ENCODE peak calls at places on chromosomes 3 and 15, in nine cellular contexts. One of them, this sample, is unnamed.

GRCh38 chr3:124791142-124791541 is 60.9 kb downstream of the UMPS start:
- DNase-seq in substantia nigra: no peak
- DNase-seq in HTR-8/SVneo: no peak
- DNase-seq in T-helper 1 cell: no peak
- DNase-seq in caudate nucleus: no peak
- DNase-seq in IMR-90: peak
- DNase-seq in NCI-H1092: no peak
- DNase-seq in non-pigmented ciliary epithelial cell: no peak
- DNase-seq in amniotic stem cell: no peak
- DNase-seq in this sample: no peak

GRCh38 chr3:27666708-27667107 is 55.4 kb downstream of the EOMES start:
- DNase-seq in IMR-90: peak
- DNase-seq in NCI-H1092: no peak
- DNase-seq in T-helper 1 cell: no peak
- DNase-seq in non-pigmented ciliary epithelial cell: no peak
- DNase-seq in substantia nigra: peak
- DNase-seq in amniotic stem cell: peak
- DNase-seq in HTR-8/SVneo: no peak
- DNase-seq in caudate nucleus: peak
- DNase-seq in this sample: no peak

GRCh38 chr3:125165189-125165947 is 47.2 kb downstream of the SLC12A8 start:
- DNase-seq in HTR-8/SVneo: peak
- DNase-seq in T-helper 1 cell: no peak
- DNase-seq in NCI-H1092: no peak
- DNase-seq in IMR-90: peak
- DNase-seq in amniotic stem cell: no peak
- DNase-seq in substantia nigra: no peak
- DNase-seq in non-pigmented ciliary epithelial cell: no peak
- DNase-seq in caudate nucleus: peak
- DNase-seq in this sample: no peak

GRCh38 chr3:168117059-168117458 is 21.3 kb upstream of the GOLIM4 start:
- DNase-seq in HTR-8/SVneo: no peak
- DNase-seq in amniotic stem cell: no peak
- DNase-seq in IMR-90: peak
- DNase-seq in caudate nucleus: no peak
- DNase-seq in non-pigmented ciliary epithelial cell: no peak
- DNase-seq in NCI-H1092: no peak
- DNase-seq in T-helper 1 cell: no peak
- DNase-seq in substantia nigra: no peak
- DNase-seq in this sample: peak

GRCh38 chr3:117526485-117527079 is 817.0 kb downstream of the TUSC7 start:
- DNase-seq in amniotic stem cell: peak
- DNase-seq in NCI-H1092: no peak
- DNase-seq in HTR-8/SVneo: no peak
- DNase-seq in non-pigmented ciliary epithelial cell: no peak
- DNase-seq in caudate nucleus: peak
- DNase-seq in substantia nigra: peak
- DNase-seq in T-helper 1 cell: no peak
- DNase-seq in IMR-90: peak
- DNase-seq in this sample: no peak

GRCh38 chr15:45132844-45133560 is 3.2 kb downstream of the DUOX1 start:
- DNase-seq in caudate nucleus: no peak
- DNase-seq in NCI-H1092: no peak
- DNase-seq in T-helper 1 cell: no peak
- DNase-seq in non-pigmented ciliary epithelial cell: no peak
- DNase-seq in HTR-8/SVneo: no peak
- DNase-seq in IMR-90: no peak
- DNase-seq in substantia nigra: no peak
- DNase-seq in amniotic stem cell: no peak
- DNase-seq in this sample: no peak

GRCh38 chr3:16770792-16771191 is 114.0 kb upstream of the PLCL2 start:
- DNase-seq in NCI-H1092: no peak
- DNase-seq in T-helper 1 cell: no peak
- DNase-seq in caudate nucleus: no peak
- DNase-seq in amniotic stem cell: no peak
- DNase-seq in non-pigmented ciliary epithelial cell: no peak
- DNase-seq in HTR-8/SVneo: no peak
- DNase-seq in substantia nigra: no peak
- DNase-seq in IMR-90: no peak
- DNase-seq in this sample: no peak

GRCh38 chr15:58454950-58455401 is 23.2 kb downstream of the LIPC start:
- DNase-seq in NCI-H1092: peak
- DNase-seq in T-helper 1 cell: no peak
- DNase-seq in substantia nigra: no peak
- DNase-seq in HTR-8/SVneo: no peak
- DNase-seq in IMR-90: no peak
- DNase-seq in amniotic stem cell: no peak
- DNase-seq in non-pigmented ciliary epithelial cell: no peak
- DNase-seq in caudate nucleus: no peak
- DNase-seq in this sample: no peak

GRCh38 chr15:38238311-38238710 is 14.3 kb upstream of the SPRED1 start:
- DNase-seq in amniotic stem cell: no peak
- DNase-seq in HTR-8/SVneo: no peak
- DNase-seq in NCI-H1092: no peak
- DNase-seq in caudate nucleus: no peak
- DNase-seq in substantia nigra: no peak
- DNase-seq in IMR-90: no peak
- DNase-seq in T-helper 1 cell: no peak
- DNase-seq in non-pigmented ciliary epithelial cell: no peak
- DNase-seq in this sample: no peak

GRCh38 chr3:21920431-21920830 is 169.4 kb upstream of the ZNF385D start:
- DNase-seq in IMR-90: peak
- DNase-seq in NCI-H1092: no peak
- DNase-seq in non-pigmented ciliary epithelial cell: peak
- DNase-seq in T-helper 1 cell: no peak
- DNase-seq in caudate nucleus: no peak
- DNase-seq in substantia nigra: no peak
- DNase-seq in amniotic stem cell: no peak
- DNase-seq in HTR-8/SVneo: peak
- DNase-seq in this sample: no peak

GRCh38 chr3:73718326-73719110 is 93.8 kb upstream of the PDZRN3 start:
- DNase-seq in T-helper 1 cell: no peak
- DNase-seq in non-pigmented ciliary epithelial cell: no peak
- DNase-seq in IMR-90: no peak
- DNase-seq in caudate nucleus: no peak
- DNase-seq in NCI-H1092: no peak
- DNase-seq in HTR-8/SVneo: no peak
- DNase-seq in amniotic stem cell: no peak
- DNase-seq in substantia nigra: no peak
- DNase-seq in this sample: no peak

GRCh38 chr3:94862703-94863102 is 799.8 kb downstream of the NSUN3 start:
- DNase-seq in IMR-90: no peak
- DNase-seq in amniotic stem cell: no peak
- DNase-seq in substantia nigra: no peak
- DNase-seq in NCI-H1092: no peak
- DNase-seq in T-helper 1 cell: no peak
- DNase-seq in non-pigmented ciliary epithelial cell: peak
- DNase-seq in caudate nucleus: no peak
- DNase-seq in HTR-8/SVneo: peak
- DNase-seq in this sample: no peak

GRCh38 chr3:44237161-44237560 is 4.5 kb upstream of the TOPAZ1 start:
- DNase-seq in IMR-90: no peak
- DNase-seq in caudate nucleus: no peak
- DNase-seq in T-helper 1 cell: no peak
- DNase-seq in non-pigmented ciliary epithelial cell: no peak
- DNase-seq in NCI-H1092: no peak
- DNase-seq in substantia nigra: no peak
- DNase-seq in HTR-8/SVneo: no peak
- DNase-seq in amniotic stem cell: no peak
- DNase-seq in this sample: no peak

GRCh38 chr3:112811150-112811884 is 35.3 kb downstream of the CD200R1L start:
- DNase-seq in IMR-90: peak
- DNase-seq in HTR-8/SVneo: peak
- DNase-seq in amniotic stem cell: peak
- DNase-seq in NCI-H1092: no peak
- DNase-seq in caudate nucleus: no peak
- DNase-seq in non-pigmented ciliary epithelial cell: no peak
- DNase-seq in T-helper 1 cell: no peak
- DNase-seq in substantia nigra: no peak
- DNase-seq in this sample: no peak

GRCh38 chr3:63328386-63328785 is 50.3 kb downstream of the SYNPR start:
- DNase-seq in substantia nigra: no peak
- DNase-seq in non-pigmented ciliary epithelial cell: no peak
- DNase-seq in HTR-8/SVneo: no peak
- DNase-seq in T-helper 1 cell: no peak
- DNase-seq in caudate nucleus: no peak
- DNase-seq in amniotic stem cell: peak
- DNase-seq in NCI-H1092: no peak
- DNase-seq in IMR-90: peak
- DNase-seq in this sample: no peak

GRCh38 chr3:14902719-14903118 is 44.7 kb upstream of the NR2C2 start:
- DNase-seq in caudate nucleus: peak
- DNase-seq in substantia nigra: no peak
- DNase-seq in T-helper 1 cell: no peak
- DNase-seq in amniotic stem cell: no peak
- DNase-seq in non-pigmented ciliary epithelial cell: no peak
- DNase-seq in NCI-H1092: no peak
- DNase-seq in HTR-8/SVneo: no peak
- DNase-seq in IMR-90: no peak
- DNase-seq in this sample: no peak

GRCh38 chr3:123105201-123106189 is 38.7 kb downstream of the PDIA5 start:
- DNase-seq in substantia nigra: no peak
- DNase-seq in amniotic stem cell: no peak
- DNase-seq in IMR-90: no peak
- DNase-seq in NCI-H1092: no peak
- DNase-seq in T-helper 1 cell: no peak
- DNase-seq in caudate nucleus: no peak
- DNase-seq in non-pigmented ciliary epithelial cell: no peak
- DNase-seq in HTR-8/SVneo: no peak
- DNase-seq in this sample: no peak

GRCh38 chr15:99590913-99591646 is 25.3 kb downstream of the MEF2A start:
- DNase-seq in IMR-90: no peak
- DNase-seq in NCI-H1092: no peak
- DNase-seq in non-pigmented ciliary epithelial cell: no peak
- DNase-seq in HTR-8/SVneo: no peak
- DNase-seq in substantia nigra: no peak
- DNase-seq in amniotic stem cell: no peak
- DNase-seq in caudate nucleus: no peak
- DNase-seq in T-helper 1 cell: no peak
- DNase-seq in this sample: no peak

GRCh38 chr3:114880078-114880477 is 267.0 kb downstream of the ZBTB20 start:
- DNase-seq in HTR-8/SVneo: no peak
- DNase-seq in NCI-H1092: peak
- DNase-seq in T-helper 1 cell: no peak
- DNase-seq in non-pigmented ciliary epithelial cell: peak
- DNase-seq in substantia nigra: no peak
- DNase-seq in IMR-90: peak
- DNase-seq in caudate nucleus: no peak
- DNase-seq in amniotic stem cell: no peak
- DNase-seq in this sample: no peak

GRCh38 chr3:129553771-129554170 is 10.8 kb downstream of the H1-8 start:
- DNase-seq in caudate nucleus: peak
- DNase-seq in HTR-8/SVneo: no peak
- DNase-seq in T-helper 1 cell: no peak
- DNase-seq in amniotic stem cell: no peak
- DNase-seq in IMR-90: no peak
- DNase-seq in substantia nigra: no peak
- DNase-seq in NCI-H1092: no peak
- DNase-seq in non-pigmented ciliary epithelial cell: no peak
- DNase-seq in this sample: no peak

GRCh38 chr3:120652896-120653545 is 29.0 kb downstream of the HGD start:
- DNase-seq in amniotic stem cell: no peak
- DNase-seq in caudate nucleus: peak
- DNase-seq in T-helper 1 cell: no peak
- DNase-seq in IMR-90: no peak
- DNase-seq in substantia nigra: no peak
- DNase-seq in HTR-8/SVneo: no peak
- DNase-seq in non-pigmented ciliary epithelial cell: no peak
- DNase-seq in NCI-H1092: no peak
- DNase-seq in this sample: no peak

GRCh38 chr3:136778865-136779264 is 26.7 kb upstream of the STAG1 start:
- DNase-seq in amniotic stem cell: peak
- DNase-seq in caudate nucleus: no peak
- DNase-seq in IMR-90: peak
- DNase-seq in non-pigmented ciliary epithelial cell: no peak
- DNase-seq in NCI-H1092: no peak
- DNase-seq in HTR-8/SVneo: no peak
- DNase-seq in substantia nigra: no peak
- DNase-seq in T-helper 1 cell: no peak
- DNase-seq in this sample: no peak

GRCh38 chr3:184811663-184811998 is 335 bp upstream of the VPS8 start:
- DNase-seq in amniotic stem cell: no peak
- DNase-seq in HTR-8/SVneo: no peak
- DNase-seq in non-pigmented ciliary epithelial cell: no peak
- DNase-seq in IMR-90: no peak
- DNase-seq in substantia nigra: no peak
- DNase-seq in T-helper 1 cell: no peak
- DNase-seq in NCI-H1092: no peak
- DNase-seq in caudate nucleus: no peak
- DNase-seq in this sample: no peak

GRCh38 chr15:57196865-57197264 is 179.4 kb upstream of the CGNL1 start:
- DNase-seq in HTR-8/SVneo: no peak
- DNase-seq in caudate nucleus: no peak
- DNase-seq in amniotic stem cell: no peak
- DNase-seq in T-helper 1 cell: no peak
- DNase-seq in non-pigmented ciliary epithelial cell: no peak
- DNase-seq in NCI-H1092: no peak
- DNase-seq in IMR-90: peak
- DNase-seq in substantia nigra: no peak
- DNase-seq in this sample: no peak

GRCh38 chr3:191047930-191048329 is 151.1 kb upstream of the OSTN start:
- DNase-seq in NCI-H1092: no peak
- DNase-seq in caudate nucleus: no peak
- DNase-seq in IMR-90: peak
- DNase-seq in substantia nigra: no peak
- DNase-seq in HTR-8/SVneo: no peak
- DNase-seq in non-pigmented ciliary epithelial cell: no peak
- DNase-seq in T-helper 1 cell: no peak
- DNase-seq in amniotic stem cell: no peak
- DNase-seq in this sample: no peak

GRCh38 chr3:134898315-134898714 is 103.3 kb downstream of the EPHB1 start:
- DNase-seq in HTR-8/SVneo: no peak
- DNase-seq in substantia nigra: no peak
- DNase-seq in T-helper 1 cell: no peak
- DNase-seq in amniotic stem cell: no peak
- DNase-seq in non-pigmented ciliary epithelial cell: no peak
- DNase-seq in caudate nucleus: no peak
- DNase-seq in NCI-H1092: peak
- DNase-seq in IMR-90: no peak
- DNase-seq in this sample: peak

GRCh38 chr3:46607603-46608028 is 4.7 kb upstream of the FAM240A start:
- DNase-seq in non-pigmented ciliary epithelial cell: no peak
- DNase-seq in IMR-90: no peak
- DNase-seq in caudate nucleus: no peak
- DNase-seq in substantia nigra: no peak
- DNase-seq in HTR-8/SVneo: peak
- DNase-seq in amniotic stem cell: no peak
- DNase-seq in T-helper 1 cell: no peak
- DNase-seq in NCI-H1092: no peak
- DNase-seq in this sample: no peak

GRCh38 chr3:1963896-1964295 is 134.8 kb upstream of the CNTN4 start:
- DNase-seq in NCI-H1092: no peak
- DNase-seq in caudate nucleus: no peak
- DNase-seq in HTR-8/SVneo: no peak
- DNase-seq in substantia nigra: no peak
- DNase-seq in IMR-90: no peak
- DNase-seq in T-helper 1 cell: no peak
- DNase-seq in amniotic stem cell: no peak
- DNase-seq in non-pigmented ciliary epithelial cell: no peak
- DNase-seq in this sample: no peak

GRCh38 chr3:127217594-127218456 is 24.9 kb downstream of the PRR23E start:
- DNase-seq in HTR-8/SVneo: peak
- DNase-seq in non-pigmented ciliary epithelial cell: no peak
- DNase-seq in caudate nucleus: no peak
- DNase-seq in amniotic stem cell: no peak
- DNase-seq in IMR-90: peak
- DNase-seq in NCI-H1092: no peak
- DNase-seq in substantia nigra: no peak
- DNase-seq in T-helper 1 cell: no peak
- DNase-seq in this sample: no peak

GRCh38 chr15:92884813-92885461 is 15.2 kb upstream of the CHD2 start:
- DNase-seq in amniotic stem cell: no peak
- DNase-seq in HTR-8/SVneo: no peak
- DNase-seq in substantia nigra: no peak
- DNase-seq in caudate nucleus: no peak
- DNase-seq in NCI-H1092: no peak
- DNase-seq in T-helper 1 cell: no peak
- DNase-seq in IMR-90: peak
- DNase-seq in non-pigmented ciliary epithelial cell: no peak
- DNase-seq in this sample: no peak

GRCh38 chr3:53160660-53161344 is at the start of gene PRKCD:
- DNase-seq in NCI-H1092: peak
- DNase-seq in caudate nucleus: peak
- DNase-seq in substantia nigra: peak
- DNase-seq in non-pigmented ciliary epithelial cell: no peak
- DNase-seq in HTR-8/SVneo: peak
- DNase-seq in amniotic stem cell: peak
- DNase-seq in IMR-90: peak
- DNase-seq in T-helper 1 cell: peak
- DNase-seq in this sample: peak